ENCODE peak calls at places on chromosomes 12 and 14, in four cellular contexts. I is H1, F is HepG2, M is GM12878. S is an unnamed sample. For H3K4me1, the result is how much of the 10 kb centered on the place peaks cover.

GRCh38 chr14:99258884-99259283 is 13.1 kb downstream of the BCL11B start:
- DNase-seq in F (no peak), I (no peak), M (no peak), S (no peak)

GRCh38 chr12:45292486-45293195 is 76.7 kb downstream of the ANO6 start:
- DNase-seq in M (no peak), F (no peak), I (no peak), S (no peak)

GRCh38 chr12:98422809-98423208 is 92.6 kb upstream of the TMPO start:
- DNase-seq in I (no peak), M (no peak), F (peak), S (no peak)

GRCh38 chr12:52645120-52645761 is 6.8 kb downstream of the KRT2 start:
- DNase-seq in I (no peak), M (no peak), F (no peak), S (no peak)

GRCh38 chr14:81449576-81449975 is 49.5 kb upstream of the STON2 start:
- DNase-seq in M (no peak), I (no peak), F (no peak), S (no peak)

GRCh38 chr14:34693228-34693939 is 21.0 kb downstream of the CFL2 start:
- DNase-seq in F (peak), M (no peak), I (peak), S (no peak)

GRCh38 chr14:70282666-70283065 is 76.8 kb downstream of the COX16 start:
- DNase-seq in I (no peak), F (no peak), M (no peak), S (no peak)

GRCh38 chr14:92848941-92849340 is 54.8 kb downstream of the GOLGA5 start:
- DNase-seq in I (no peak), M (no peak), F (no peak), S (no peak)

GRCh38 chr14:32254952-32255679 is 52.0 kb upstream of the RNU6-8 start:
- DNase-seq in F (peak), I (no peak), M (no peak), S (peak)

GRCh38 chr14:93787465-93788306 is 599 bp downstream of the PRIMA1 start:
- DNase-seq in I (no peak), F (no peak), M (no peak), S (no peak)

GRCh38 chr12:104454997-104455396 is 1.8 kb upstream of the CHST11 start:
- DNase-seq in F (no peak), M (no peak), I (no peak), S (no peak)

GRCh38 chr14:77314043-77314442 is 6.6 kb downstream of the POMT2 start:
- DNase-seq in M (no peak), F (no peak), I (no peak), S (no peak)

GRCh38 chr12:92860521-92860920 is 68.6 kb downstream of the EEA1 start:
- DNase-seq in I (no peak), F (no peak), M (no peak), S (no peak)

GRCh38 chr12:11812558-11813421 is 163.3 kb downstream of the ETV6 start:
- DNase-seq in F (peak), M (no peak), I (no peak), S (peak)

GRCh38 chr12:105798249-105798835 is 340.4 kb downstream of the NUAK1 start:
- DNase-seq in F (no peak), I (no peak), M (no peak), S (no peak)

GRCh38 chr12:113371808-113372207 is 13.4 kb downstream of the PLBD2 start:
- DNase-seq in M (no peak), F (no peak), I (no peak), S (no peak)

GRCh38 chr14:91315844-91316267 is 71.4 kb upstream of the GPR68 start:
- DNase-seq in F (no peak), I (no peak), M (peak), S (no peak)

GRCh38 chr12:111984820-111985219 is 28.1 kb downstream of the TMEM116 start:
- DNase-seq in F (no peak), I (no peak), M (no peak), S (no peak)

GRCh38 chr12:65605019-65605418 is 219.3 kb upstream of the HMGA2 start:
- DNase-seq in I (no peak), M (no peak), F (no peak), S (no peak)

GRCh38 chr12:124685689-124685993 is 118.2 kb upstream of the NCOR2 start:
- DNase-seq in M (no peak), I (no peak), F (no peak), S (no peak)

GRCh38 chr12:120361506-120362208 is 7.3 kb downstream of the MSI1 start:
- DNase-seq in F (no peak), I (peak), M (no peak), S (peak)

GRCh38 chr14:101823511-101824120 is 62.1 kb downstream of the PPP2R5C start:
- DNase-seq in I (no peak), F (no peak), M (peak), S (no peak)

GRCh38 chr12:12350868-12351463 is 924 bp upstream of the MANSC1 start:
- DNase-seq in I (no peak), F (peak), M (no peak), S (no peak)

GRCh38 chr14:70281938-70282337 is 77.5 kb downstream of the COX16 start:
- DNase-seq in I (no peak), F (no peak), M (no peak), S (no peak)

GRCh38 chr12:113333877-113334785 is 778 bp downstream of the SLC8B1 start:
- DNase-seq in F (no peak), I (no peak), M (no peak), S (no peak)

GRCh38 chr12:115070313-115070712 is 386.3 kb upstream of the TBX3 start:
- DNase-seq in M (no peak), I (no peak), F (no peak), S (no peak)

GRCh38 chr12:5430639-5431603 is 987 bp upstream of the NTF3 start:
- DNase-seq in M (no peak), F (no peak), I (no peak), S (no peak)

GRCh38 chr12:111775205-111776193 is 8.8 kb downstream of the ALDH2 start:
- DNase-seq in M (peak), I (no peak), F (peak), S (no peak)

GRCh38 chr12:120247621-120248030 is 17.9 kb downstream of the PXN start:
- DNase-seq in I (no peak), M (no peak), F (no peak), S (no peak)

GRCh38 chr14:105528859-105529505 is 2.6 kb downstream of the TMEM121 start:
- DNase-seq in M (no peak), F (no peak), I (no peak), S (no peak)

GRCh38 chr12:29050503-29050902 is 98.6 kb upstream of the FAR2 start:
- DNase-seq in I (no peak), M (no peak), F (no peak), S (no peak)

GRCh38 chr12:23217158-23217557 is 592.2 kb downstream of the ETNK1 start:
- DNase-seq in F (no peak), I (no peak), M (no peak), S (peak)

GRCh38 chr14:91058017-91058675 is 2.3 kb downstream of the RPS6KA5 start:
- DNase-seq in F (no peak), M (no peak), I (no peak), S (no peak)

GRCh38 chr12:39620664-39621658 is 1.4 kb upstream of the ABCD2 start:
- DNase-seq in M (peak), F (no peak), I (no peak), S (no peak)

GRCh38 chr12:114479831-114480230 is 73.9 kb upstream of the TBX5 start:
- DNase-seq in I (no peak), M (no peak), F (no peak), S (no peak)

GRCh38 chr14:79483989-79484388 is 727.3 kb downstream of the DIO2 start:
- DNase-seq in F (no peak), M (no peak), I (peak), S (peak)

GRCh38 chr14:58807271-58807670 is 169.5 kb downstream of the DACT1 start:
- DNase-seq in F (no peak), I (no peak), M (no peak), S (no peak)

GRCh38 chr12:78698747-78699146 is 165.8 kb upstream of the SYT1 start:
- DNase-seq in F (no peak), I (no peak), M (no peak), S (no peak)

GRCh38 chr14:22883191-22883976 is at the start of gene REM2:
- DNase-seq in M (no peak), F (no peak), I (no peak), S (no peak)

GRCh38 chr14:54355698-54356097 is 41.1 kb upstream of the CDKN3 start:
- DNase-seq in F (no peak), I (no peak), M (no peak), S (no peak)

GRCh38 chr14:36207500-36207899 is 31.0 kb upstream of the PTCSC3 start:
- DNase-seq in I (no peak), M (no peak), F (peak), S (no peak)
- TF ChIP-seq SUZ12 in I (no peak), M (no peak), F (no peak), S (no peak)

DNA sequence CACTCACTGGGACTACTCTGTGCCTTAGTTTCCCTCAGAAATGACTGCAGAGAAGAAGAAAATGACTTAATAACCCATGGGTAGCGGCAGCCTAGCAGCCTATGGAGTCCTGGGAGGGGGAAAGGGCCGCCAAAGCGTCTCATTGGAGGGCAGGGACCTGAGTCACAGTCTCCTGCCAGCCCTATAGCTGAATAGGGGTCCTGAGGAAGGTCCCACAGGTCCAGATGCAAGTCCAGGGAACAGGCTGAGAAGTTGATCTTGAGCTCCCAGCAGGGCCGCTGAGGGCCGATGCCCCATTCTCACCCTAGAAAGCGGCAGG is 1.4 kb downstream of the HDAC7 start:
- DNase-seq in M (no peak), I (no peak), F (no peak), S (no peak)
- H3K9ac ChIP-seq in M (peak), I (no peak), F (peak), S (peak)

DNA sequence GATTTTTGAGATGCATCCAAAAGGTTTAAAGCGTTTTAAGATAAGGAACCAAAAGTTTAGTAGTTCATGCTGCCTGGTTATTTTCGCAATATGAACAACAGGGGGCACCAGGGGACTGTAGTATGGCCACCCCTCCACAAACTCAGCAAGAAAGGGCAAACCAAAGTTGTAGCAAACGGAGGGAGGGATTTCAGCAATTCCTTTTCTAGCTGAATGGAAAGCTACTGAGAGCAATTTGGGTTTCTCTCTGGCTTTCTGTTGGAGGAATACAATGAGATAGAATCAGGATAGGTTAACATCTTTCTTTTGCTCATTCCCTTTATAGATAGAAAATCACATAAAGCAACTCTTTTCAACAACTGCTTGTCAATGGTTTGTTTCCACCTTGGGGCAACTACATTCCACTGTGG is 62.5 kb downstream of the DRAM1 start:
- DNase-seq in F (peak), I (peak), M (no peak), S (peak)
- H3K4me1 ChIP-seq in F (under half), I (under half), M (half or more), S (under half)

GRCh38 chr12:41967668-41968649 is 176.7 kb downstream of the GXYLT1 start:
- DNase-seq in I (peak), M (no peak), F (no peak), S (peak)
- TF ChIP-seq SUZ12 in I (no peak), M (no peak), F (no peak), S (no peak)

DNA sequence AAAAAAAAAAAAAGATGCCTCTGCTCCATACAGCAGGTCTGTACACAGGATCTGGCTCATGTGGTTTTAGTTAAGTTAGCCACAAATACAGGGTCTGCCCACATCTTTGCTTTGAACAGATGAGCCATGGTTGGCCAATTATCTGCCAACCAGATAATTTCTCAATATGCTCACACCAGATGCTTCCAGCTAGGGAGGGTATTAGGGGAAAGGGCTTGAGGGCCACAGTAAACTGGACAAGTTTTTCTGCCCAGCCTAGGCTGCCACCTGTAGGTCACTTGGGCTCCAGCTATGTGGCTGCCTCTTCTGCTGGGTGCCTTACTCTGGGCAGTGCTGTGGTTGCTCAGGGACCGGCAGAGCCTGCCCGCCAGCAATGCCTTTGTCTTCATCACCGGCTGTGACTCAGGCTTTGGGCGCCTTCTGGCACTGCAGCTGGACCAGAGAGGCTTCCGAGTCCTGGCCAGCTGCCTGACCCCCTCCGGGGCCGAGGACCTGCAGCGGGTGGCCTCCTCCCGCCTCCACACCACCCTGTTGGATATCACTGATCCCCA is 776 bp downstream of the RDH5 start:
- DNase-seq in I (no peak), F (peak), M (no peak), S (no peak)
- H3K9ac ChIP-seq in I (no peak), F (no peak), M (no peak), S (no peak)

GRCh38 chr12:118358008-118358359 is 14.7 kb downstream of the TAOK3 start:
- DNase-seq in M (no peak), F (no peak), I (no peak), S (no peak)

GRCh38 chr12:118355838-118356237 is 16.9 kb downstream of the TAOK3 start:
- DNase-seq in M (no peak), I (no peak), F (no peak), S (no peak)

GRCh38 chr12:118358607-118359540 is 13.8 kb downstream of the TAOK3 start:
- DNase-seq in F (no peak), I (no peak), M (no peak), S (no peak)

GRCh38 chr12:118356809-118357326 is 15.8 kb downstream of the TAOK3 start:
- DNase-seq in F (no peak), M (no peak), I (no peak), S (no peak)

DNA sequence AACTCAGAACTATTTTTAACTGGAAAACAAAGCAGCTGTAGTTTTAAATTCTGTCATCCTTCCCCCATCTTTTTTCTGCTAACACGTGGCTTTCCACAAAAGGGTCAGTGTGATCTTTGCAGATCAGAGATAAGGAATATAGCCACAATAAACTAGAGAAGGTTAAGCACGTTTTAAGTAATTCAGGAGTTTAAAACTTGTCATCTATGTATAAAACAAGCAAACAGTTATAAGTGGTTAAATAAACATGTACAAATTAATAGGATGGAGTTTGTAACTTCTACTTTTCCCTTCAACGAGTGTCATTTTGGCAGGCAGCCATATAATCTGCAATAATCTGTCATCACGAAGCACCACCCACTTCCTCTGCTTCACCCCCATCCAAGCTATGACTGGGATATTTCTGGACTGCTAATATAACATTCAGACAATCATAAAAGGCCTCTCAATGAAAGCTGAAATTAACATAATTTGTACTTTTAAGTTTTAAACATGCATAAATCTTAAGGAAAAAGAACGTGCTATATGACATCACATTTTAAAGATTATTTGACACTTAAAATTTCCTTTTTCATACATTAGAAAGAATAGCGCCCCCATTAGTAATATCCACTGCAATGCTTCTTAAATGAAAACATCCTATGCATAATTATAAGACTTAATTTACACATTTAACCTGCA is 15.2 kb downstream of the TAOK3 start:
- DNase-seq in I (no peak), M (peak), F (no peak), S (no peak)
- H3K4me1 ChIP-seq in I (under half), M (under half), F (under half), S (under half)

GRCh38 chr12:109552971-109553370 is 20.3 kb downstream of the MMAB start:
- DNase-seq in F (no peak), I (no peak), M (no peak), S (no peak)
- TF ChIP-seq SUZ12 in F (no peak), I (no peak), M (no peak), S (no peak)

DNA sequence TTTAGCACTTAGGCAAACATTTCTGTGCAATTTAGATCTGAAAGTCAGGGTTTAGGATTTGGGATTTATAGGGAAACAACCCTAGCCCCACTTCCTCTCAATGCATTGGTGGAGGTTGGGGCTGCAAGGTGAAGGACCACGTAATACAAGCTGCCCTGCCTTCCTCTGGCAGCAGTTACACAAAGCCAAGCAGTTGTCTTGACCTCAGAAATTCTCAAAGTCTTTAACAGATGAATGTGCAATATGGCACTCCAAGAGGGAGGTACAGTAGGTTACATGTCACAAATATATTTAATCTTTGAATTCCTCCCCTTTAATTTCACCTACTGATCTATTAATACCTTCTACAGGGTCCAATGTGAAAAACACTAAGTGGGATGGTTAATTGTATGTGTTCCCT is 23.9 kb downstream of the IFNG-AS1 start:
- DNase-seq in M (no peak), F (no peak), I (no peak), S (no peak)
- H3K9ac ChIP-seq in M (no peak), F (no peak), I (no peak), S (no peak)

GRCh38 chr14:103541944-103542544 is 13.0 kb downstream of the TRMT61A start:
- DNase-seq in F (no peak), M (no peak), I (no peak), S (no peak)

GRCh38 chr14:103543140-103543539 is 14.1 kb downstream of the TRMT61A start:
- DNase-seq in F (no peak), I (no peak), M (no peak), S (no peak)

GRCh38 chr14:103541494-103541943 is 12.5 kb downstream of the TRMT61A start:
- DNase-seq in F (no peak), M (no peak), I (no peak), S (no peak)

GRCh38 chr14:103543721-103544626 is 15.0 kb downstream of the TRMT61A start:
- DNase-seq in F (no peak), M (no peak), I (no peak), S (no peak)

GRCh38 chr14:103542545-103543088 is 13.6 kb downstream of the TRMT61A start:
- DNase-seq in F (no peak), M (no peak), I (no peak), S (peak)
- H3K4me1 ChIP-seq in F (under half), M (under half), I (under half), S (under half)

GRCh38 chr12:16347391-16348298 is at the start of gene MGST1:
- DNase-seq in I (peak), F (peak), M (peak), S (peak)

GRCh38 chr12:16349132-16349463 is 1.7 kb downstream of the MGST1 start:
- DNase-seq in I (no peak), F (peak), M (no peak), S (no peak)

GRCh38 chr12:16350682-16351081 is 3.2 kb downstream of the MGST1 start:
- DNase-seq in F (peak), I (no peak), M (no peak), S (no peak)

GRCh38 chr12:16346931-16347330 is 514 bp upstream of the MGST1 start:
- DNase-seq in I (no peak), F (peak), M (no peak), S (no peak)

DNA sequence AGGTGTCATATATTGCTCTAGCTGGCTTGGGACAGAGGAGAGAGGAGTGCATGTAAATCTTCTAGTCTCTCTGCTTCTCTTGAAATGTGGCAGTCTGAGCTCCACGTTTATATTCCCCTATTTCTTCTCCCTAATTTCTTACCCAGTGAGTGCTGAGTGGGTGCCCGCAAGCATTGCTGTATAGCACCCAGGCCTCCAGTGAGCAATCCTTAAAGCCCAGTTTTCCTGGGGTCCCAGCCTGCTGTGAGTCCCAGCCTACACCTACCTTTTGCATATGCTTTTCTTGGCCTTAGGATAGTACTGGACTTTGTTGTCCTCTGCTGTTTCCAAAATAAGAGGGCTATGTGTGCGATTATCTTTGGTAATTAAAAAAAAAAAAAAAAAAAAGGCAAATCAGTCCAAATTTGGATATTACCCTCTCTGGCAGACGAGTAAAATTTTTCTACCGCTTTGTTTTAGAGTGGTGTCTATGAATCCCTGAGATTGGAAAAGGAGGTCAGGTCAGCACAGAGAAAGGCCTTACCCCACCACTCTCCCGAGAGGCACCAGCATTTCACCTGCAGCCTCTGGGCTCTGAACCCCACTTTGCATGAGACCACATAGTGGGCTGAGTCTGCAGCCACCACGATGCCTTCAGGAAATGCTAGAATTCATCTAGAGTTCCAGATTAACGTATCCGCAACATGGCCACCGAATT is 1.1 kb downstream of the MGST1 start:
- DNase-seq in M (peak), F (no peak), I (no peak), S (no peak)
- TF ChIP-seq SUZ12 in M (no peak), F (no peak), I (no peak), S (no peak)

S was measured in NT2/D1.